ENCODE peak calls at places on chromosome 4, in seven cellular contexts. C, F, W, H, O, N and Q are unnamed samples.

GRCh38 chr4:123361195-123361861 is 35.3 kb upstream of the SPRY1 start:
- DNase-seq in H (peak; percentile 96), W (no peak), O (no peak), N (no peak), F (no peak), C (no peak), Q (peak; percentile 86)

GRCh38 chr4:153987291-153987690 is 198.4 kb upstream of the SFRP2 start:
- DNase-seq in W (no peak), C (no peak), F (no peak), O (no peak), N (no peak), H (peak; percentile 47), Q (peak; percentile 87)

GRCh38 chr4:123398151-123398802 is 1.7 kb downstream of the SPRY1 start:
- DNase-seq in N (peak; percentile 80), O (peak; percentile 78), C (peak; percentile 80), F (no peak), H (peak; percentile 54), W (peak; percentile 91), Q (peak; percentile 91)

GRCh38 chr4:82898322-82899243 is 2.0 kb upstream of the THAP9 start:
- DNase-seq in O (peak; percentile 72), F (no peak), W (no peak), H (peak; percentile 91), N (no peak), C (no peak), Q (peak; percentile 81)

GRCh38 chr4:127140306-127140705 is 492.5 kb upstream of the INTU start:
- DNase-seq in W (no peak), O (no peak), F (no peak), H (no peak), N (no peak), C (no peak), Q (peak; percentile 56)

GRCh38 chr4:145697332-145697731 is 17.4 kb downstream of the C4orf51 start:
- DNase-seq in F (no peak), N (no peak), C (no peak), O (no peak), W (no peak), H (no peak), Q (no peak)

GRCh38 chr4:94929696-94930095 is 171.9 kb downstream of the BMPR1B start:
- DNase-seq in O (no peak), F (no peak), W (no peak), H (no peak), C (no peak), N (no peak), Q (no peak)

GRCh38 chr4:114264452-114264851 is 285.0 kb upstream of the ARSJ start:
- DNase-seq in W (no peak), C (no peak), O (no peak), H (no peak), F (no peak), N (no peak), Q (no peak)

GRCh38 chr4:7426525-7427171 is 8.1 kb downstream of the PSAPL1 start:
- DNase-seq in C (no peak), N (no peak), W (peak; percentile 56), H (no peak), O (peak; percentile 59), F (peak; percentile 72), Q (no peak)

DNA sequence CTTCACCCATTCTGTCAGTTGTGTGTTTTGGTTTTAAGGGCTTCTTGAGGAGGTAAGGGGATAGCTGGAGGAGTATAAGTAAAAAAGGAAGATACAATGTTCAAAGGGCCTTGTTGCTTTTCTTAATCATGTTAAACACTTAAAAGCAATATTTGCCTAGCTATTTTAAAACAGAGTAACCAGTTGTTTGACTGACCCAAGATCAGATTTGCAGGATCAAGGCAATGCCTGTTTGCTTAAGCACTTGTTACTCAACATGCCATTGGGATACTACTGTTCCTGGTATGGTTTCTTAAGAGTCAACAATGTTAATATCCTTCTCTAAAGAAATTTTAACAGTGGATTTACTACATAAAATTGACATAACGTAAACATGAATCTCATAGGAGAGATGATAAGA is 2.6 kb downstream of the DCLK2 start:
- DNase-seq in N (no peak), F (no peak), W (no peak), O (no peak), C (no peak), H (no peak), Q (no peak)
- H3K4me3 ChIP-seq in N (no peak overlapping the region), F (no peak overlapping the region), W (no peak overlapping the region), O (peak overlapping the region; percentile 84), C (no peak overlapping the region), H (no peak overlapping the region), Q (peak overlapping the region; percentile 85)

DNA sequence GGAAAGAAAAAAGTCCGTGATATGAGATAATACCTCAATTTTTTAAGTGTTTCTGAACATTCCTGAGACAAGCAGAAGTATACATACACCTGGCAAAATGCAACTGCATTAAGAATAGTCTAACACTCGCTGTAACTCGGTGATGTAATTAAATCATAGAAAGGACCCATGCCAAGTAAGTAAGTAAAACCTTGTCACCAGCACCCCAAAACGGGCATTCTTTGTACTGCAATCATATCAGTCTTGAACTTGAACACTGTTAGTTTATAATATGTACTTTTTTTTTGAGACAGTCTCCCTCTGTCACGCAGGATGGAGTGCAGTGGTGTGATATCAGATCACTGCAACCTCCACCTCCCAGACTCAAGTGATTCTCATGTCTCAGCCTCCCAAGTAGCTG is 47.4 kb downstream of the SMIM14 start:
- DNase-seq in H (peak; percentile 46), W (no peak), O (no peak), F (no peak), C (no peak), N (no peak), Q (peak; percentile 17)
- TF ChIP-seq CTCF in H (peak; percentile 21), W (no peak), O (no peak), F (no peak), C (no peak), N (no peak), Q (no peak)

DNA sequence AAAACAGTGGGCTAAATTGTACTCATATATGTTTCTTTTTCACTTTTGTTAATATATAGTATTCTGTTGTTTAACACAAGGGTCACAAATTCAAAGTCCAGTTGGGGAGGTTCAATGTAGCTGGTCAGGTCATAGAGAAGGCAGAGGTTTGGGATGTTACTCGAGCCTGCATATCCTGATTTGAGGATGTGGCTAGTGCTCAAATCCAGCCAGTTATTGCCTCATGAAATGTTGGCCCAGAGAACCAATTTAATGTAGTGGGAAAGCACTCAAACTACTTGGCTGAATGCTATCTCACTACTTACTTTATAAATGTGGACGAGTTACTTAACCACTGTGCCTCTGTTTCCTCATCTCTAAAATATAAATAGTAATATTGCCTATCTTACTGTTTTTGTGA is 12.5 kb downstream of the USO1 start:
- DNase-seq in C (no peak), O (no peak), F (no peak), H (peak; percentile 25), N (no peak), W (no peak), Q (no peak)
- H3K4me3 ChIP-seq in C (no peak overlapping the region), O (no peak overlapping the region), F (no peak overlapping the region), H (no peak overlapping the region), N (no peak overlapping the region), W (no peak overlapping the region), Q (no peak overlapping the region)

GRCh38 chr4:3435684-3435956 is 6.1 kb upstream of the HGFAC start:
- DNase-seq in N (no peak), C (no peak), H (no peak), F (no peak), O (no peak), W (no peak), Q (no peak)

GRCh38 chr4:3436048-3436797 is 5.5 kb upstream of the HGFAC start:
- DNase-seq in C (no peak), N (no peak), H (no peak), F (no peak), W (no peak), O (no peak), Q (no peak)

GRCh38 chr4:3433138-3433869 is 8.5 kb upstream of the HGFAC start:
- DNase-seq in H (no peak), F (no peak), O (no peak), N (no peak), W (no peak), C (no peak), Q (no peak)

GRCh38 chr4:3436798-3437581 is 4.8 kb upstream of the HGFAC start:
- DNase-seq in N (no peak), C (no peak), H (peak; percentile 28), F (no peak), W (peak; percentile 79), O (no peak), Q (peak; percentile 83)

GRCh38 chr4:3434891-3435683 is 6.7 kb upstream of the HGFAC start:
- DNase-seq in H (no peak), W (no peak), F (no peak), N (peak; percentile 20), C (peak; percentile 45), O (no peak), Q (no peak)
- TF ChIP-seq CTCF in H (peak; percentile 14), W (no peak), F (no peak), N (no peak), C (peak; percentile 49), O (no peak), Q (peak; percentile 32)